ENCODE peak calls at places on chromosome 19, in nine cellular contexts. M, S, N, D, F, G, E, A and P are unnamed samples.
A peak's percentile ranks its signal among the peaks of the same experiment; 100 is the strongest.

GRCh38 chr19:42596391-42597071 is 1.8 kb upstream of the CEACAM8 start:
- DNase-seq in M (peak; percentile 65), S (no peak), N (peak; percentile 37), D (peak; percentile 19), F (peak; percentile 5), G (peak; percentile 27), E (no peak), A (peak; percentile 66), P (no peak)

GRCh38 chr19:19662866-19663291 is 597 bp downstream of the ATP13A1 start:
- DNase-seq in M (no peak), S (no peak), N (no peak), D (no peak), F (no peak), G (no peak), E (no peak), A (no peak), P (no peak)

GRCh38 chr19:40714519-40715299 is 2.0 kb downstream of the COQ8B start:
- DNase-seq in M (peak; percentile 90), S (peak; percentile 73), N (peak; percentile 94), D (peak; percentile 43), F (peak; percentile 96), G (peak; percentile 98), E (peak; percentile 90), A (peak; percentile 96), P (peak; percentile 78)

GRCh38 chr19:40165362-40165937 is 25.8 kb upstream of the MAP3K10 start:
- DNase-seq in M (peak; percentile 44), S (no peak), N (peak; percentile 39), D (no peak), F (peak; percentile 37), G (peak; percentile 48), E (peak; percentile 29), A (peak; percentile 76), P (no peak)

GRCh38 chr19:455851-456546 is 4.8 kb downstream of the SHC2 start:
- DNase-seq in M (no peak), S (no peak), N (no peak), D (no peak), F (no peak), G (no peak), E (no peak), A (no peak), P (no peak)

GRCh38 chr19:9498183-9498902 is at the start of gene ZNF560:
- DNase-seq in M (no peak), S (no peak), N (no peak), D (no peak), F (no peak), G (no peak), E (peak; percentile 11), A (peak; percentile 24), P (no peak)

GRCh38 chr19:48354332-48354992 is 9.3 kb downstream of the TMEM143 start:
- DNase-seq in M (no peak), S (no peak), N (no peak), D (no peak), F (no peak), G (no peak), E (no peak), A (no peak), P (no peak)

GRCh38 chr19:49387936-49388372 is at the start of gene KASH5:
- DNase-seq in M (peak; percentile 60), S (no peak), N (peak; percentile 83), D (peak; percentile 7), F (peak; percentile 52), G (peak; percentile 40), E (peak; percentile 53), A (peak; percentile 95), P (no peak)

GRCh38 chr19:22617614-22618325 is 16.4 kb upstream of the ZNF492 start:
- DNase-seq in M (no peak), S (no peak), N (no peak), D (no peak), F (no peak), G (peak; percentile 19), E (no peak), A (no peak), P (no peak)

GRCh38 chr19:2962018-2962670 is 15.2 kb upstream of the TLE6 start:
- DNase-seq in M (peak; percentile 67), S (peak; percentile 71), N (peak; percentile 77), D (peak; percentile 8), F (peak; percentile 85), G (peak; percentile 35), E (peak; percentile 86), A (peak; percentile 82), P (no peak)

GRCh38 chr19:47714339-47714738 is 1.1 kb downstream of the EHD2 start:
- DNase-seq in M (no peak), S (no peak), N (no peak), D (no peak), F (no peak), G (no peak), E (no peak), A (no peak), P (no peak)